ENCODE peak calls at places on chromosome 22, in eight cellular contexts. A is stimulated activated CD4-positive, alpha-beta T cell treated with anti-CD3 and anti-CD28 coated beads, Interleukin-1b, Interleukin-23, amount 100 ng/mL, for 24 hours; P is small intestine; Z is nephron progenitor cell; M is stromal cell of bone marrow; T is Right ventricle myocardium superior; C is NB4; N is GM12865. L is an unnamed sample.

GRCh38 chr22:38415561-38416321 is 39.3 kb downstream of the KCNJ4 start:
- DNase-seq in N (no peak), T (peak; percentile 70), M (no peak), Z (no peak), P (no peak), A (no peak), C (no peak), L (peak; percentile 69)

GRCh38 chr22:19122752-19123492 is 710 bp upstream of the DGCR2 start:
- DNase-seq in T (no peak), M (no peak), A (no peak), P (peak; percentile 34), N (no peak), Z (no peak), C (no peak), L (no peak)

GRCh38 chr22:20155330-20156041 is 4.6 kb upstream of the CCDC188 start:
- DNase-seq in N (peak; percentile 24), Z (no peak), M (peak; percentile 45), C (peak; percentile 69), A (no peak), P (peak; percentile 42), T (peak; percentile 71), L (peak; percentile 91)

GRCh38 chr22:44380716-44381500 is 68.2 kb upstream of the SHISAL1 start:
- DNase-seq in N (no peak), M (no peak), T (peak; percentile 33), A (no peak), C (no peak), P (no peak), Z (no peak), L (peak; percentile 36)

GRCh38 chr22:49664371-49664881 is 163.2 kb downstream of the BRD1 start:
- DNase-seq in A (no peak), Z (no peak), P (no peak), N (no peak), T (no peak), M (no peak), C (no peak), L (peak; percentile 64)

GRCh38 chr22:28440517-28441366 is 238.9 kb downstream of the TTC28 start:
- DNase-seq in N (no peak), M (peak; percentile 78), T (no peak), Z (no peak), A (no peak), C (no peak), P (peak; percentile 5), L (no peak)

GRCh38 chr22:39303358-39303757 is 16.1 kb downstream of the RPL3 start:
- DNase-seq in A (no peak), P (no peak), Z (no peak), T (no peak), C (no peak), N (no peak), M (no peak), L (no peak)

GRCh38 chr22:18032455-18033101 is 8.2 kb upstream of the MICAL3 start:
- DNase-seq in C (no peak), T (no peak), N (no peak), M (no peak), Z (no peak), P (peak; percentile 68), A (no peak), L (no peak)

GRCh38 chr22:40665312-40665711 is 14.0 kb upstream of the MCHR1 start:
- DNase-seq in P (no peak), N (no peak), M (peak; percentile 90), A (no peak), Z (no peak), T (peak; percentile 85), C (no peak), L (no peak)

GRCh38 chr22:37894939-37895670 is 11.0 kb upstream of the MICALL1 start:
- DNase-seq in T (no peak), P (peak; percentile 43), M (no peak), Z (peak; percentile 13), A (no peak), C (no peak), N (no peak), L (no peak)

GRCh38 chr22:21026783-21027692 is 5.3 kb downstream of the SLC7A4 start:
- DNase-seq in C (no peak), M (no peak), N (no peak), A (no peak), Z (no peak), T (peak; percentile 72), P (no peak), L (no peak)

GRCh38 chr22:24305260-24305692 is 34.6 kb downstream of the SPECC1L start:
- DNase-seq in A (no peak), C (peak; percentile 42), N (no peak), M (no peak), P (peak; percentile 36), T (no peak), Z (no peak), L (no peak)

GRCh38 chr22:23684561-23685031 is 6.2 kb upstream of the RGL4 start:
- DNase-seq in P (no peak), N (no peak), C (no peak), T (no peak), M (peak; percentile 5), Z (no peak), A (no peak), L (no peak)

GRCh38 chr22:27097481-27097880 is 440.1 kb downstream of the MIAT start:
- DNase-seq in A (no peak), M (no peak), N (no peak), Z (no peak), C (no peak), P (no peak), T (no peak), L (no peak)

GRCh38 chr22:49810363-49811013 is 17.2 kb downstream of the BRD1 start:
- DNase-seq in A (no peak), T (no peak), N (no peak), C (no peak), P (no peak), Z (no peak), M (no peak), L (no peak)

GRCh38 chr22:30056015-30056414 is 24.2 kb upstream of the HORMAD2 start:
- DNase-seq in A (no peak), T (no peak), M (peak; percentile 20), Z (no peak), N (no peak), P (no peak), C (no peak), L (no peak)

GRCh38 chr22:19800761-19801244 is 40.2 kb downstream of the TBX1 start:
- DNase-seq in N (no peak), C (peak; percentile 35), P (no peak), A (no peak), M (no peak), Z (no peak), T (peak; percentile 48), L (peak; percentile 69)

GRCh38 chr22:23691748-23692423 is 1.1 kb downstream of the RGL4 start:
- DNase-seq in N (no peak), T (no peak), A (no peak), C (no peak), P (no peak), Z (no peak), M (no peak), L (no peak)

GRCh38 chr22:45758603-45759002 is 87.0 kb downstream of the ATXN10 start:
- DNase-seq in C (no peak), Z (no peak), P (no peak), A (no peak), M (no peak), T (no peak), N (no peak), L (no peak)

GRCh38 chr22:48758905-48759875 is 1068.5 kb downstream of the BRD1 start:
- DNase-seq in N (no peak), P (no peak), A (no peak), T (peak; percentile 24), C (no peak), Z (no peak), M (no peak), L (no peak)

GRCh38 chr22:29628982-29629381 is 25.5 kb downstream of the NF2 start:
- DNase-seq in A (no peak), T (no peak), N (no peak), M (no peak), P (no peak), C (no peak), Z (no peak), L (no peak)

GRCh38 chr22:22187299-22187698 is 57.3 kb upstream of the VPREB1 start:
- DNase-seq in N (no peak), Z (no peak), A (no peak), C (no peak), T (no peak), P (no peak), M (no peak), L (no peak)

GRCh38 chr22:27919943-27920755 is 1.1 kb upstream of the PITPNB start:
- DNase-seq in T (no peak), Z (peak; percentile 48), A (no peak), P (peak; percentile 26), M (peak; percentile 75), C (no peak), N (no peak), L (no peak)

L was measured in kidney.